ENCODE peak calls at places on chromosomes 7 and 10, in nine cellular contexts. A, G, Q, X, V, Y, E, K and R are unnamed samples.

GRCh38 chr10:119516381-119517234 is 25.9 kb downstream of the RGS10 start:
- DNase-seq in A (no peak), G (peak; percentile 34), Q (no peak), X (peak; percentile 25), V (peak; percentile 80), Y (peak; percentile 83), E (peak; percentile 75), K (no peak), R (peak; percentile 75)

GRCh38 chr10:10394933-10395658 is 622.6 kb upstream of the CELF2 start:
- DNase-seq in A (no peak), G (no peak), Q (no peak), X (peak; percentile 13), V (no peak), Y (no peak), E (peak; percentile 74), K (no peak), R (peak; percentile 28)

GRCh38 chr10:14639635-14640034 is 135.1 kb downstream of the FAM107B start:
- DNase-seq in A (no peak), G (no peak), Q (no peak), X (no peak), V (no peak), Y (no peak), E (no peak), K (no peak), R (no peak)

GRCh38 chr7:87797798-87798403 is 78.3 kb downstream of the SLC25A40 start:
- DNase-seq in A (no peak), G (no peak), Q (no peak), X (peak; percentile 70), V (peak; percentile 66), Y (no peak), E (peak; percentile 83), K (no peak), R (peak; percentile 76)

GRCh38 chr7:158602905-158603772 is 15.5 kb upstream of the PTPRN2 start:
- DNase-seq in A (no peak), G (no peak), Q (no peak), X (peak; percentile 17), V (no peak), Y (no peak), E (no peak), K (no peak), R (peak; percentile 81)

GRCh38 chr7:34073676-34074075 is 168.3 kb downstream of the BMPER start:
- DNase-seq in A (no peak), G (no peak), Q (no peak), X (peak; percentile 62), V (no peak), Y (no peak), E (no peak), K (no peak), R (peak; percentile 58)

GRCh38 chr7:40711706-40712105 is 576.9 kb downstream of the SUGCT start:
- DNase-seq in A (no peak), G (no peak), Q (no peak), X (no peak), V (no peak), Y (no peak), E (peak; percentile 90), K (no peak), R (no peak)

GRCh38 chr10:12597800-12598750 is 248.7 kb downstream of the CAMK1D start:
- DNase-seq in A (no peak), G (no peak), Q (no peak), X (no peak), V (no peak), Y (no peak), E (no peak), K (no peak), R (no peak)

GRCh38 chr10:61669161-61669755 is 6.5 kb downstream of the CABCOCO1 start:
- DNase-seq in A (no peak), G (no peak), Q (no peak), X (no peak), V (no peak), Y (no peak), E (no peak), K (no peak), R (peak; percentile 17)
- TF ChIP-seq CTCF in A (no peak), G (no peak), Q (no peak), X (no peak), V (peak; percentile 11), Y (no peak), E (no peak), K (peak; percentile 14), R (no peak)

DNA sequence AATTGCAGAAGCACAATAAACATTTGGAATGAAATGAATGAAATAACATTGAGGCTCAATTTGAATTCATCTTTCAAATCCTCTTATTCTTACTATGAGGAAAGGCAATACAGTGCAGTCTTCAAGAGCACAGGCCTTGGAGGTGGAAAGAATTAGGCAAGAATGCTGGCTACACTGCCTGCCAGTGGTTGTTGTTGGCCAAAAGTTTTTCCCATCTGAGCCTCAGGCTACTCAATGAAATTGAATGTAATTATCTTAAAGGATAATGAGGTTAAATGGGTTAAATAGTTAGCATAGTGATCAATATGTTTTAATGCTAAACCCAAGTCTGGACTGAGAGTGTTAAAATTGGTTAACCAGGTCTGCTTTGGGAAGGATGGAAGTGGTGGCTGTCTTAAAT is 140.9 kb downstream of the MBL2 start:
- DNase-seq in A (no peak), G (no peak), Q (no peak), X (no peak), V (no peak), Y (no peak), E (no peak), K (no peak), R (no peak)
- H3K4me3 ChIP-seq in A (no peak overlapping the region), G (no peak overlapping the region), Q (no peak overlapping the region), X (no peak overlapping the region), V (no peak overlapping the region), Y (no peak overlapping the region), E (no peak overlapping the region), K (no peak overlapping the region), R (no peak overlapping the region)

DNA sequence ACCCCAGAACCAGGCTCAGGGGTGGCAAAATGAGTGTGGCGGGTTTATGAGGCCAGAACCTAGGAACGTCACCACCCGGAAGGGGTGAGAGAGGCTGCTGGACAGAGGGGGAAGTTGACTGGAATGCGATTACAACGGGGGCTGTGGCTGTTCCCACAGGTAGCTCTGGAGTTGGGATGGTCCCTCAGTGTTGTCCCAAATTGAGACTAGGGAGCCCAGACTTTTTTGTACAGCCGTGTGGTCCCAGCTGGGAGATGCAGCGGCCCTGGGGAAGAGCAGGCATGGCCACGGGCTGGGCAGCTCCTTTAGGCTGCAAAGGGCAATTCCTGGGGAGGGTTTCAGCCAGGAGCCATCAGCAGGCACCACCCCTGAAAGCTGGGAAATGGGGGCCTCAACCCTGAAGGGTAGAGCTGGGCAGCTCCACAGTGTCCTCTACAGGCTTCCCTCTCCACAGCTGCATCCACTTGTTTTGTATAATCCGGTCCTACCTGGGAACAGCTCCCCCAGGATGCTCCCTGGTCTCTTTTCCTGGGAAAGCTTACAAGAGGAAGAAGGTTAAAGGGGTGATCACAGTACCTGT is 11.0 kb upstream of the GDF10 start:
- DNase-seq in A (no peak), G (no peak), Q (no peak), X (no peak), V (no peak), Y (no peak), E (no peak), K (no peak), R (no peak)
- TF ChIP-seq CTCF in A (no peak), G (no peak), Q (no peak), X (no peak), V (no peak), Y (no peak), E (no peak), K (no peak), R (peak; percentile 9)

GRCh38 chr7:94297397-94297838 is 97.3 kb upstream of the COL1A2 start:
- DNase-seq in A (peak; percentile 82), G (no peak), Q (no peak), X (peak; percentile 96), V (no peak), Y (no peak), E (peak; percentile 86), K (peak; percentile 98), R (peak; percentile 95)
- H3K4me3 ChIP-seq in A (peak overlapping the region; percentile 26), G (no peak overlapping the region), Q (no peak overlapping the region), X (no peak overlapping the region), V (no peak overlapping the region), Y (no peak overlapping the region), E (no peak overlapping the region), K (peak overlapping the region; percentile 41), R (peak overlapping the region; percentile 0)

DNA sequence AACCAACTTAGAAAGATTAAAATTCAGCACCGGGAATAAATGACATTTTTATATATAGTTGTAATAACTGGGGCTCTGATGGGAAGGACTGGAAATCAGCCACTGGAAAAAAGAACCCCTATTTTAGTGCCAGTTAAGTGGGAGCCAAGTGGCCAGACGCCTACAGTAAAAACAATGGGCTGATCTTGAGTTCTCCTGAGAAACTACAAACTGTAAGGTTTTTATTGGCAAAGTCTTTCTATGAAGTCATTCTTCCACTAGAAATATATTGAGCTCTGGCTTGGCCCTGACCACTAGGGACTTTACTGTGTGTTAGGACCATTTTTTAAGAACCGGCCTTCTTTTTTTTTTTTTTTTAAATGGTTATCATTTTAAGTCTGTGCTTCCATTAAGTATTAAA is 79.6 kb downstream of the ZNF22 start:
- DNase-seq in A (no peak), G (no peak), Q (no peak), X (no peak), V (no peak), Y (no peak), E (no peak), K (no peak), R (peak; percentile 6)
- TF ChIP-seq CTCF in A (no peak), G (no peak), Q (no peak), X (no peak), V (no peak), Y (no peak), E (no peak), K (no peak), R (no peak)